ENCODE peak calls at places on chromosomes 4 and X, in ten cellular contexts. One of them, this sample, is unnamed.

GRCh38 chr4:144709159-144709558 is 63.2 kb downstream of the HHIP start:
- DNase-seq in GM23338: peak
- DNase-seq in epithelial cell of esophagus: peak
- DNase-seq in esophagus squamous epithelium: no peak
- DNase-seq in psoas muscle: no peak
- DNase-seq in fibroblast of the aortic adventitia: peak
- DNase-seq in cardiac fibroblast: peak
- DNase-seq in heart right ventricle: no peak
- DNase-seq in astrocyte of the spinal cord: peak
- DNase-seq in PC-3: peak
- DNase-seq in this sample: no peak

GRCh38 chrX:84339507-84340364 is 151.7 kb upstream of the RPS6KA6 start:
- DNase-seq in GM23338: peak
- DNase-seq in epithelial cell of esophagus: peak
- DNase-seq in esophagus squamous epithelium: no peak
- DNase-seq in psoas muscle: no peak
- DNase-seq in fibroblast of the aortic adventitia: peak
- DNase-seq in cardiac fibroblast: peak
- DNase-seq in heart right ventricle: no peak
- DNase-seq in astrocyte of the spinal cord: peak
- DNase-seq in PC-3: peak
- DNase-seq in this sample: peak

GRCh38 chrX:65745992-65746391 is 78.5 kb downstream of the MSN start:
- DNase-seq in GM23338: peak
- DNase-seq in epithelial cell of esophagus: peak
- DNase-seq in esophagus squamous epithelium: no peak
- DNase-seq in psoas muscle: no peak
- DNase-seq in fibroblast of the aortic adventitia: peak
- DNase-seq in cardiac fibroblast: peak
- DNase-seq in heart right ventricle: no peak
- DNase-seq in astrocyte of the spinal cord: no peak
- DNase-seq in PC-3: peak
- DNase-seq in this sample: peak

GRCh38 chr4:170978990-170979389 is 834.2 kb upstream of the GALNTL6 start:
- DNase-seq in GM23338: peak
- DNase-seq in epithelial cell of esophagus: no peak
- DNase-seq in esophagus squamous epithelium: no peak
- DNase-seq in psoas muscle: no peak
- DNase-seq in fibroblast of the aortic adventitia: no peak
- DNase-seq in cardiac fibroblast: no peak
- DNase-seq in heart right ventricle: no peak
- DNase-seq in astrocyte of the spinal cord: no peak
- DNase-seq in PC-3: no peak
- DNase-seq in this sample: no peak

GRCh38 chr4:56767567-56767966 is 53.9 kb downstream of the SPINK2 start:
- DNase-seq in GM23338: no peak
- DNase-seq in epithelial cell of esophagus: no peak
- DNase-seq in esophagus squamous epithelium: no peak
- DNase-seq in psoas muscle: no peak
- DNase-seq in fibroblast of the aortic adventitia: no peak
- DNase-seq in cardiac fibroblast: no peak
- DNase-seq in heart right ventricle: no peak
- DNase-seq in astrocyte of the spinal cord: no peak
- DNase-seq in PC-3: no peak
- DNase-seq in this sample: no peak

GRCh38 chrX:152959626-152960025 is 34.3 kb downstream of the PNMA5 start:
- DNase-seq in GM23338: no peak
- DNase-seq in epithelial cell of esophagus: no peak
- DNase-seq in esophagus squamous epithelium: no peak
- DNase-seq in psoas muscle: no peak
- DNase-seq in fibroblast of the aortic adventitia: no peak
- DNase-seq in cardiac fibroblast: no peak
- DNase-seq in heart right ventricle: no peak
- DNase-seq in astrocyte of the spinal cord: no peak
- DNase-seq in PC-3: no peak
- DNase-seq in this sample: no peak

GRCh38 chr4:18937080-18937479 is 915.5 kb upstream of the LCORL start:
- DNase-seq in GM23338: no peak
- DNase-seq in epithelial cell of esophagus: no peak
- DNase-seq in esophagus squamous epithelium: no peak
- DNase-seq in psoas muscle: no peak
- DNase-seq in fibroblast of the aortic adventitia: no peak
- DNase-seq in cardiac fibroblast: no peak
- DNase-seq in heart right ventricle: no peak
- DNase-seq in astrocyte of the spinal cord: no peak
- DNase-seq in PC-3: no peak
- DNase-seq in this sample: no peak

GRCh38 chr4:96016615-96017299 is 176.9 kb downstream of the PDHA2 start:
- DNase-seq in GM23338: no peak
- DNase-seq in epithelial cell of esophagus: peak
- DNase-seq in esophagus squamous epithelium: no peak
- DNase-seq in psoas muscle: no peak
- DNase-seq in fibroblast of the aortic adventitia: peak
- DNase-seq in cardiac fibroblast: peak
- DNase-seq in heart right ventricle: no peak
- DNase-seq in astrocyte of the spinal cord: peak
- DNase-seq in PC-3: peak
- DNase-seq in this sample: no peak

GRCh38 chr4:166386491-166387367 is 513.7 kb downstream of the TLL1 start:
- DNase-seq in GM23338: peak
- DNase-seq in epithelial cell of esophagus: peak
- DNase-seq in esophagus squamous epithelium: no peak
- DNase-seq in psoas muscle: no peak
- DNase-seq in fibroblast of the aortic adventitia: peak
- DNase-seq in cardiac fibroblast: no peak
- DNase-seq in heart right ventricle: no peak
- DNase-seq in astrocyte of the spinal cord: no peak
- DNase-seq in PC-3: peak
- DNase-seq in this sample: no peak

GRCh38 chr4:138697771-138698170 is 317.8 kb upstream of the NOCT start:
- DNase-seq in GM23338: no peak
- DNase-seq in epithelial cell of esophagus: no peak
- DNase-seq in esophagus squamous epithelium: no peak
- DNase-seq in psoas muscle: no peak
- DNase-seq in fibroblast of the aortic adventitia: peak
- DNase-seq in cardiac fibroblast: peak
- DNase-seq in heart right ventricle: no peak
- DNase-seq in astrocyte of the spinal cord: no peak
- DNase-seq in PC-3: no peak
- DNase-seq in this sample: no peak

GRCh38 chr4:95155759-95156451 is 392.9 kb downstream of the UNC5C start:
- DNase-seq in GM23338: peak
- DNase-seq in epithelial cell of esophagus: peak
- DNase-seq in esophagus squamous epithelium: no peak
- DNase-seq in psoas muscle: no peak
- DNase-seq in fibroblast of the aortic adventitia: peak
- DNase-seq in cardiac fibroblast: peak
- DNase-seq in heart right ventricle: no peak
- DNase-seq in astrocyte of the spinal cord: peak
- DNase-seq in PC-3: peak
- DNase-seq in this sample: peak

GRCh38 chr4:112677519-112678091 is 40.7 kb downstream of the LARP7 start:
- DNase-seq in GM23338: no peak
- DNase-seq in epithelial cell of esophagus: no peak
- DNase-seq in esophagus squamous epithelium: no peak
- DNase-seq in psoas muscle: no peak
- DNase-seq in fibroblast of the aortic adventitia: no peak
- DNase-seq in cardiac fibroblast: no peak
- DNase-seq in heart right ventricle: no peak
- DNase-seq in astrocyte of the spinal cord: no peak
- DNase-seq in PC-3: no peak
- DNase-seq in this sample: no peak

GRCh38 chrX:153474718-153475117 is 4.3 kb upstream of the HAUS7 start:
- DNase-seq in GM23338: peak
- DNase-seq in epithelial cell of esophagus: peak
- DNase-seq in esophagus squamous epithelium: no peak
- DNase-seq in psoas muscle: peak
- DNase-seq in fibroblast of the aortic adventitia: peak
- DNase-seq in cardiac fibroblast: peak
- DNase-seq in heart right ventricle: peak
- DNase-seq in astrocyte of the spinal cord: peak
- DNase-seq in PC-3: peak
- DNase-seq in this sample: no peak

GRCh38 chrX:11944486-11944885 is 186.4 kb downstream of the MSL3 start:
- DNase-seq in GM23338: peak
- DNase-seq in epithelial cell of esophagus: peak
- DNase-seq in esophagus squamous epithelium: no peak
- DNase-seq in psoas muscle: no peak
- DNase-seq in fibroblast of the aortic adventitia: peak
- DNase-seq in cardiac fibroblast: peak
- DNase-seq in heart right ventricle: no peak
- DNase-seq in astrocyte of the spinal cord: peak
- DNase-seq in PC-3: peak
- DNase-seq in this sample: peak

DNA sequence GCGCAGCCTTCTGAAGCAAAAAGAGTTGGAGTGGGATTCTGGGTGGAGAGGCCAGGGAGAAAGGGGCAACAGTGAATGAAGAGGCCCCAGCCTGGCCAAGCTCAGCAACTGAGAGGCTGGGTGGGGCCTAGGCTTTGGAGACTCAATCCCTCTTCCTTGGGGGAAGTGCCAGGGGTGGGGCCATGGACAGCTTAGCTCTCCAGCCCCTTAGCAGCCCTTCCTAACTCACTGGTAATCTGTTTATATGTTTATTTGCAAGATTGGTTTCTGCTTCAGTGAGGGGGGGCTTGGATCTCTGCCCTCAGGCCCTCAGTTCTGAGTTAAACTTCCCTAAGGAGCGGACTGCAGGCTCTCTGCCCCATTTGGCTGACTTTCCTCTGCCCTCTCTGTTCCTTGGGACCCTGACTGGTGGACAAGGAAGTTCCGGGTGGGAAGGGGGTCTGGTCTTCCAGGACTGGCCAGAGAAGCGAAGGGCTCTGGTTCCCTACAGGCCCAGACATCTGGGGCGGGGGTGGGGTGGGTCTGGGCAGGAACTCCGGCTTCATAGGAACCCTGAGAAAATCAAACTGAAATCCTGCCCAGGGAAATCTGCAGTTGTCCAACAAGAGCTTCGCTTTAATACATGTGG is 51.4 kb downstream of the NALF2 start:
- DNase-seq in GM23338: peak
- DNase-seq in epithelial cell of esophagus: no peak
- DNase-seq in esophagus squamous epithelium: no peak
- DNase-seq in psoas muscle: no peak
- DNase-seq in fibroblast of the aortic adventitia: no peak
- DNase-seq in cardiac fibroblast: peak
- DNase-seq in heart right ventricle: no peak
- DNase-seq in astrocyte of the spinal cord: no peak
- DNase-seq in PC-3: no peak
- DNase-seq in this sample: no peak
- H3K4me3 ChIP-seq in GM23338: peak
- H3K4me3 ChIP-seq in epithelial cell of esophagus: no peak
- H3K4me3 ChIP-seq in esophagus squamous epithelium: no peak
- H3K4me3 ChIP-seq in psoas muscle: no peak
- H3K4me3 ChIP-seq in fibroblast of the aortic adventitia: no peak
- H3K4me3 ChIP-seq in cardiac fibroblast: no peak
- H3K4me3 ChIP-seq in heart right ventricle: no peak
- H3K4me3 ChIP-seq in astrocyte of the spinal cord: no peak
- H3K4me3 ChIP-seq in PC-3: no peak
- H3K4me3 ChIP-seq in this sample: no peak

DNA sequence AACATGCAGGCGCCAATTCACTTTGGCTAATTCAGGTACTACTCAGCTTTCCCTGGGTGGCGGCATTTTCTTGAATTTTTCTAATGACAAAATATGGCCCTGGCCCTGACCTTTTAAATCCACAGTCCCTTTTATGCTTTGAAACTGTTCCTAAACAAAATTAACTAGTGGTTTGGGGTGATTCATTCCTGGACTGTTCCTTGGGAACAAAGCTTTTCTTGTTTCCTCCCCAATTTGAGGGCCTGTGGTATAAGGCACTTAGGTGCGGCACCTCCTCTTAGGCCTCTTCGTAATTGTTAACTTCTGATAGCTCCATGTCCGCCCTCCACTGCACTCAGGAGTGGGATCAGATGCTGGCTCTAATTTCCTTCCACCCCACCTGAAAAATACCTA is 40.6 kb downstream of the NSG1 start:
- DNase-seq in GM23338: no peak
- DNase-seq in epithelial cell of esophagus: no peak
- DNase-seq in esophagus squamous epithelium: no peak
- DNase-seq in psoas muscle: no peak
- DNase-seq in fibroblast of the aortic adventitia: no peak
- DNase-seq in cardiac fibroblast: no peak
- DNase-seq in heart right ventricle: no peak
- DNase-seq in astrocyte of the spinal cord: peak
- DNase-seq in PC-3: no peak
- DNase-seq in this sample: no peak
- H3K4me3 ChIP-seq in GM23338: peak
- H3K4me3 ChIP-seq in epithelial cell of esophagus: no peak
- H3K4me3 ChIP-seq in esophagus squamous epithelium: no peak
- H3K4me3 ChIP-seq in psoas muscle: no peak
- H3K4me3 ChIP-seq in fibroblast of the aortic adventitia: no peak
- H3K4me3 ChIP-seq in cardiac fibroblast: no peak
- H3K4me3 ChIP-seq in heart right ventricle: no peak
- H3K4me3 ChIP-seq in astrocyte of the spinal cord: no peak
- H3K4me3 ChIP-seq in PC-3: no peak
- H3K4me3 ChIP-seq in this sample: no peak

DNA sequence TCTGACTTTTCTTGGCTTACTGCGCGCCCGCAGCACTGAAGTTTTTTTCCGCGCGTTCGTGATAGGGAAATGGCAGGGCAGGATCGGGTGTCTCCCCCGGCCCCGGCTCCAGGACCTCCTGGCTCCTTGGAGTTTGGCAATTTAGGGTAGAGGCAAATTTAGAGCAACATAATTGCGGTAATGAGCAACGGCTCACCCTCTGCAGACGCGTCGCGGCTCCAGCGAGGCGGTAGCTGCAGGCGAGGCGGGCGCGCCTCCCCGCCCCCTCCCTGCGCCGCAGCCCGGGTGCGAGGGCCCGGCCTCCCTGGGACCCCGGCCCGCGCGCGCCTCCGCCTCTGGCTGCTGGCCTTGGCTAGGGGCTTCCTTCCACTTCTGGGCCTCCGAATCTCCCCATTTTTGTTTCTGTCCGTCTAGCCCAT is 6.2 kb downstream of the MSX1 start:
- DNase-seq in GM23338: peak
- DNase-seq in epithelial cell of esophagus: no peak
- DNase-seq in esophagus squamous epithelium: no peak
- DNase-seq in psoas muscle: peak
- DNase-seq in fibroblast of the aortic adventitia: no peak
- DNase-seq in cardiac fibroblast: no peak
- DNase-seq in heart right ventricle: no peak
- DNase-seq in astrocyte of the spinal cord: no peak
- DNase-seq in PC-3: no peak
- DNase-seq in this sample: no peak
- H3K4me3 ChIP-seq in GM23338: peak
- H3K4me3 ChIP-seq in epithelial cell of esophagus: no peak
- H3K4me3 ChIP-seq in esophagus squamous epithelium: no peak
- H3K4me3 ChIP-seq in psoas muscle: peak
- H3K4me3 ChIP-seq in fibroblast of the aortic adventitia: peak
- H3K4me3 ChIP-seq in cardiac fibroblast: no peak
- H3K4me3 ChIP-seq in heart right ventricle: peak
- H3K4me3 ChIP-seq in astrocyte of the spinal cord: peak
- H3K4me3 ChIP-seq in PC-3: no peak
- H3K4me3 ChIP-seq in this sample: no peak

DNA sequence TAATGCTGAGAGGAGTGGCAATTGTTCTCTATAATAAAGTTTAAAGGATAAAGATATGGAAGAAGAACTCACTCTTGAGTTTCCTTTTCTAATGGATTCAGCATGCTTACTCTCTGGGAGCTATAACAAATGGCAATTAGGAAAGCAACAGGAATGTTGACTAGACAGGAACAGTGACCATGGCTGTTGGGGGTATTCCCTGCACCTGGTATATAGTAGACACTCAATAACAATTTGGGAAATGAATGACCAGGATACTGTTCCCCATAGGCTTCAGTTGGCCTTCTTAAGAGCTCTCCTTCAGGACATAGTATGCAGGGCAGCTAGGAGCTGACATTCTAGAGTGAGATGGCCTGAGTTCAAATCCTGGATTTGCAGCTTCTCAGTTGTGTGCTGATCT is 1.8 kb downstream of the LIMCH1 start:
- DNase-seq in GM23338: no peak
- DNase-seq in epithelial cell of esophagus: no peak
- DNase-seq in esophagus squamous epithelium: no peak
- DNase-seq in psoas muscle: no peak
- DNase-seq in fibroblast of the aortic adventitia: no peak
- DNase-seq in cardiac fibroblast: no peak
- DNase-seq in heart right ventricle: no peak
- DNase-seq in astrocyte of the spinal cord: no peak
- DNase-seq in PC-3: no peak
- DNase-seq in this sample: no peak
- H3K4me3 ChIP-seq in GM23338: no peak
- H3K4me3 ChIP-seq in epithelial cell of esophagus: no peak
- H3K4me3 ChIP-seq in esophagus squamous epithelium: no peak
- H3K4me3 ChIP-seq in psoas muscle: peak
- H3K4me3 ChIP-seq in fibroblast of the aortic adventitia: no peak
- H3K4me3 ChIP-seq in cardiac fibroblast: no peak
- H3K4me3 ChIP-seq in heart right ventricle: no peak
- H3K4me3 ChIP-seq in astrocyte of the spinal cord: no peak
- H3K4me3 ChIP-seq in PC-3: peak
- H3K4me3 ChIP-seq in this sample: no peak